ENCODE peak calls at places on chromosome 18, in four cellular contexts. T is HCT116, V is H1, F is HepG2. O is an unnamed sample.

GRCh38 chr18:36724591-36725001 is 104.2 kb downstream of the TPGS2 start:
- DNase-seq in V (no peak), F (no peak), T (no peak), O (no peak)

GRCh38 chr18:79410731-79411613 is 15.2 kb downstream of the NFATC1 start:
- DNase-seq in F (no peak), V (no peak), T (no peak), O (no peak)

GRCh38 chr18:79645291-79645983 is 34.2 kb upstream of the CTDP1 start:
- DNase-seq in V (no peak), T (no peak), F (no peak), O (no peak)

GRCh38 chr18:41391616-41392610 is 563.1 kb upstream of the PIK3C3 start:
- DNase-seq in V (peak; percentile 64), F (peak; percentile 47), T (no peak), O (peak; percentile 22)

GRCh38 chr18:50749421-50749820 is 70.4 kb downstream of the MRO start:
- DNase-seq in F (no peak), V (no peak), T (no peak), O (no peak)

GRCh38 chr18:939167-939566 is 34.5 kb downstream of the ADCYAP1 start:
- DNase-seq in V (no peak), F (no peak), T (no peak), O (no peak)

GRCh38 chr18:332007-332406 is 64.2 kb upstream of the THOC1 start:
- DNase-seq in T (no peak), V (no peak), F (no peak), O (no peak)

GRCh38 chr18:63161032-63161727 is 158.4 kb downstream of the BCL2 start:
- DNase-seq in T (no peak), F (no peak), V (no peak), O (no peak)

GRCh38 chr18:51211552-51211951 is 14.1 kb upstream of the MEX3C start:
- DNase-seq in F (peak; percentile 85), T (no peak), V (no peak), O (peak; percentile 21)

GRCh38 chr18:37064187-37064586 is 235.3 kb downstream of the KIAA1328 start:
- DNase-seq in V (no peak), T (no peak), F (no peak), O (no peak)

GRCh38 chr18:79106084-79106483 is 36.9 kb downstream of the ATP9B start:
- DNase-seq in F (peak; percentile 44), V (no peak), T (no peak), O (no peak)

GRCh38 chr18:37391698-37392548 is 173.7 kb downstream of the CELF4 start:
- DNase-seq in T (no peak), V (no peak), F (no peak), O (no peak)

GRCh38 chr18:48201337-48201705 is 207.9 kb downstream of the ZBTB7C start:
- DNase-seq in F (no peak), V (no peak), T (peak; percentile 21), O (no peak)

GRCh38 chr18:74806700-74807416 is 209.2 kb downstream of the ZNF407 start:
- DNase-seq in F (peak; percentile 7), T (peak; percentile 77), V (no peak), O (no peak)

GRCh38 chr18:80009661-80010550 is 21.5 kb upstream of the TXNL4A start:
- DNase-seq in T (peak; percentile 75), V (no peak), F (no peak), O (no peak)

GRCh38 chr18:41457730-41458129 is 497.3 kb upstream of the PIK3C3 start:
- DNase-seq in V (no peak), T (no peak), F (no peak), O (no peak)

GRCh38 chr18:61554117-61554776 is 221.0 kb downstream of the CDH20 start:
- DNase-seq in T (no peak), V (no peak), F (no peak), O (no peak)

GRCh38 chr18:42178381-42179080 is 223.5 kb downstream of the PIK3C3 start:
- DNase-seq in F (no peak), V (no peak), T (no peak), O (no peak)

GRCh38 chr18:50560681-50561629 is 1.1 kb downstream of the MAPK4 start:
- DNase-seq in V (peak; percentile 73), F (no peak), T (no peak), O (no peak)

GRCh38 chr18:62288669-62289016 is 36.5 kb upstream of the TNFRSF11A start:
- DNase-seq in F (no peak), V (no peak), T (no peak), O (no peak)

GRCh38 chr18:11880586-11881304 is 27.4 kb downstream of the MPPE1 start:
- DNase-seq in T (no peak), V (no peak), F (no peak), O (peak; percentile 79)

GRCh38 chr18:78875268-78875997 is 104.2 kb upstream of the SALL3 start:
- DNase-seq in T (peak; percentile 19), V (peak; percentile 73), F (peak; percentile 8), O (peak; percentile 36)

GRCh38 chr18:29012364-29012763 is 835.4 kb upstream of the CDH2 start:
- DNase-seq in T (no peak), F (no peak), V (no peak), O (no peak)

GRCh38 chr18:78913830-78914585 is 65.6 kb upstream of the SALL3 start:
- DNase-seq in T (no peak), V (peak; percentile 24), F (no peak), O (no peak)

GRCh38 chr18:4453712-4454547 is 1.2 kb downstream of the DLGAP1 start:
- DNase-seq in V (peak; percentile 77), F (no peak), T (no peak), O (no peak)

GRCh38 chr18:46386788-46387187 is 270.2 kb downstream of the LOXHD1 start:
- DNase-seq in V (no peak), F (no peak), T (no peak), O (no peak)

GRCh38 chr18:55982992-55983391 is 395.0 kb upstream of the TCF4 start:
- DNase-seq in F (no peak), V (no peak), T (no peak), O (peak; percentile 45)

GRCh38 chr18:6509417-6510198 is 94.9 kb upstream of the L3MBTL4 start:
- DNase-seq in V (no peak), T (no peak), F (no peak), O (no peak)

GRCh38 chr18:33440384-33441043 is at the start of gene CCDC178:
- DNase-seq in T (no peak), V (peak; percentile 84), F (no peak), O (peak; percentile 13)

GRCh38 chr18:52670903-52671302 is 330.9 kb downstream of the DCC start:
- DNase-seq in F (peak; percentile 4), T (no peak), V (no peak), O (no peak)

GRCh38 chr18:78612318-78612717 is 367.3 kb upstream of the SALL3 start:
- DNase-seq in V (no peak), F (no peak), T (no peak), O (no peak)

GRCh38 chr18:36593001-36593400 is 235.8 kb downstream of the TPGS2 start:
- DNase-seq in V (no peak), T (no peak), F (no peak), O (no peak)

DNA sequence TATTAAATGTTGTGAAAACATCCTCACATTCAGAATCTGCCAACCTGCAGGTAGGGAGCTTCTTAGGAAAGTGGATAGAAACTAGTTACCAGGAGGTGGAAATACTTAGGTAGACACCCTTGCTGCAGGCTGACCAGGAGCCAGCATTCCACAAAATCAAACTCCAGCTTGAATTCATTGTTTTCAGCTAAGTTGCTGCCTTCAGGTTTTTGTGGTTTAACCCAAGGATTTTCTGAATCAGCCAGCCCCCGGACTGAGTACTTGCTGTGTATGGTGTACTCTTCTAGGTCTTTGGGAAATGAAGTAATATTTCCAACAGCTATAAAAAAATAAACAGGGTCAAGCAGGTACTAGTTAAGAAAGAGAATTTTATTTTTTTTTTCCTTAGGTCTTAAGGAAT is 192.1 kb upstream of the CHST9 start:
- DNase-seq in F (no peak), V (no peak), T (no peak), O (no peak)
- TF ChIP-seq FOSL1 in F (no peak), V (no peak), T (no peak), O (no peak)

DNA sequence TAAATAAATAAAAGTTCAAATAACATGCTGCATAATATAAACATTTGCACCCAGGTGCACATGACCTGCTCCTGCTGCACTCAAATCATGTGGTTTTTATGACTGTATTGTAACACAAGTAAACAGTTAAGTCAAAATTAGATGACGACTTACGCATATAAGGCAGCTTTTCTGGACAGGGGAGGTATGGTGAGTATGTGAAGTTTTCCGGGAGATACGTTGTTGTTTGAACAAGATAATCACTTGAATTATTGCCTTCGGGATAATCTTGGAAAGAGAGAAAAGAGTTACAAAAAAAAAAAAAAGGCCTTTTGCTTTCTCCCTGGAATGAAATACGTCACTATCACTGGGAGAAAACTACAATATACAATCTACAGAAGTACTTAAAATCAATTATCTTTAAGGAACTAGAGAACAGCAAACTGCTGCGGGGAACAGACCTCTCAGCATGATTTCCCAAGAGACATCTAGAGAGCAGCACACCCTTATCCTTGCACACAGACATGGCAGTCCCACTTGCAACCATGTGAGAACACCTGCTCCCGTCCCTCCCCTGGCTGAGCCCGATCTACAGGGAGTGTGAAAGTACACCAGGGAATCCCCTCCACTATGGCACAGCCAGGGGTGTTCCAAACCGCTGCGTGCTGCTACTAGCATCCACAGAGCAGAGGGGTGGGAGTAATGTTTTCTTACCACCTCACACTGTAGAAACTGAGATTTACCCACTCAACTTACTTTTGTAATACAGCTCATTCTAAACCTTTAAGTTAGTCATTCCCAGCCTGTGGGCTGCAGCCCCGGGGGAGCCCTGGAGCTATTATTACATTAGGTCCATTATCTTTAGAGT is 26.3 kb downstream of the B4GALT6 start:
- DNase-seq in F (no peak), T (no peak), V (no peak), O (no peak)
- TF ChIP-seq FOSL1 in F (no peak), T (no peak), V (no peak), O (no peak)

DNA sequence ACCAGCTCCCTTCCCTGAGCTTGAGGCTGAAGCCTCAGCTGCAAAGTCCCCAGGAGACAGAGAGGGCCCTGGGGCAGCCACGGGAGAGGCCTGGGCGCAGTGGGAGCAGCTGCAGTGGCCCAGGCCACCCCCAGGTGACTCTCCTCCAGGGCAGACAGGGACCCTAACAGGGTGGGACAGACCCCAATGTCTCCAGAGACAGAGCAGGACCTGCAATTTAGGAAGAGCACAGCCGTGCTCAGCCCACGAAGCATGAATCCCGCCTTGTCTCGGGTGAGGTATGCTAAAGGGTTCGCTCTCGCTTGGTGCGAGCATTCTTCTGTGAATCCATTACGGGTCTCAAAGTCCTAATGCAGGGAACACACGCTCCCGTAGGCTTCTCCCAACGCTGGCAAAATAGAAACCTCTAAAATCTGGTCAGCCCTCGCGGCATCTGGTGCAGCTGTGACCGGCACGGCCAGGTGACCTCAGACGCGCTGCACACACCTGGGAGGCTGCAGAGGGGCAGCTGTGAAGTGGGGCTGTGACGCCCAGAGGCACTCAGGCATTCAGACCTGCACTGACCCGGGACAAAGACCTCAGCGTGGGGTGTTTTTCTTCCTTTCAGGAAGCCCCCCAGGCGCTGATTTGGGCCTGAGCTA is 12.6 kb downstream of the MBP start:
- DNase-seq in F (no peak), T (no peak), V (no peak), O (no peak)
- TF ChIP-seq FOSL1 in F (no peak), T (no peak), V (no peak), O (no peak)

DNA sequence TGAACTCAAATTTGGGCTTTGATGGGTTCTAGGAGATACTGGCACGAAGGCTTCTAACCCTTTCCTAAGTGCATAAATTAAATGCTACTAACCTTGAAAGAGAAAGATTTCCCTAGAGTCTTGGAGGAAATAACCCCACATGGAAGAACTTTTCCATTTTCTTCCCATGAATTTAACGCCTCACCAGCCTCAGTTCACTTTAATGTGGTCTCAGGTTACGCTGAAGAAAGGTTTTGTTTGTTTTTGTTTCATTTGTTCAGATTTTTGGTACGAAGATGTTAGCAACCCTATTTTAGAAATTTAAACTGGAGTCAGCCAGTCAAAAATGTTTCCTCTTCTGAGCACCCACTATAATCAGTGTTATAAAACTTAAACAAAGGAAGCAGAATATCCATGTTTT is 30.7 kb downstream of the METTL4 start:
- DNase-seq in V (no peak), F (no peak), T (no peak), O (no peak)
- TF ChIP-seq FOSL1 in V (no peak), F (no peak), T (no peak), O (no peak)

O was measured in K562.